ENCODE peak calls at places on chromosomes 16 and 17, in eight cellular contexts. L is heart right ventricle; E is CD8-positive, alpha-beta T cell; S is aorta; J is IMR-90; M is fibroblast of lung; K is K562; C is tibial artery. G is an unnamed sample. For H3K4me1 and H3K36me3, the result is how much of the 10 kb centered on the place peaks cover.

GRCh38 chr17:50506298-50506697 is 1.9 kb upstream of the MYCBPAP start:
- DNase-seq in E (no peak), L (no peak), S (no peak), J (no peak), K (no peak), C (no peak), M (no peak), G (no peak)

GRCh38 chr17:38600906-38601305 is 4.8 kb downstream of the SRCIN1 start:
- DNase-seq in L (no peak), K (peak), J (no peak), C (no peak), M (no peak), E (no peak), S (no peak), G (no peak)

GRCh38 chr17:7833011-7833794 is 814 bp upstream of the KDM6B start:
- DNase-seq in S (peak), M (no peak), E (no peak), L (no peak), K (no peak), C (no peak), J (no peak), G (no peak)

GRCh38 chr16:24983521-24983920 is 31.6 kb downstream of the ARHGAP17 start:
- DNase-seq in L (no peak), J (no peak), K (no peak), M (no peak), S (no peak), C (no peak), E (no peak), G (no peak)

GRCh38 chr17:27471321-27472269 is 15.3 kb downstream of the KSR1 start:
- DNase-seq in S (no peak), L (no peak), C (no peak), K (peak), J (peak), M (no peak), E (no peak), G (peak)

GRCh38 chr17:80774643-80775281 is 216.9 kb upstream of the CHMP6 start:
- DNase-seq in L (no peak), K (no peak), M (no peak), S (no peak), E (no peak), C (no peak), J (no peak), G (no peak)

GRCh38 chr17:8849311-8850041 is 18.0 kb downstream of the PIK3R6 start:
- DNase-seq in S (no peak), M (no peak), K (no peak), E (no peak), L (no peak), J (no peak), C (no peak), G (no peak)

GRCh38 chr16:17346441-17346773 is 124.4 kb downstream of the XYLT1 start:
- DNase-seq in K (no peak), J (no peak), E (no peak), C (no peak), L (no peak), M (no peak), S (no peak), G (no peak)

GRCh38 chr16:57477531-57478202 is 8.6 kb downstream of the DOK4 start:
- DNase-seq in L (no peak), J (no peak), S (no peak), C (no peak), K (no peak), M (no peak), E (no peak), G (no peak)

GRCh38 chr16:17161034-17161433 is 309.7 kb downstream of the XYLT1 start:
- DNase-seq in L (no peak), K (no peak), M (no peak), C (no peak), E (no peak), S (no peak), J (no peak), G (no peak)

GRCh38 chr17:20087538-20088250 is 78.5 kb downstream of the SPECC1 start:
- DNase-seq in E (no peak), L (no peak), M (no peak), J (no peak), K (no peak), S (no peak), C (no peak), G (no peak)

GRCh38 chr16:79077391-79077790 is 523.1 kb downstream of the MAF start:
- DNase-seq in S (no peak), J (no peak), M (no peak), E (no peak), K (no peak), L (no peak), C (no peak), G (no peak)

GRCh38 chr16:68242085-68242484 is 3.1 kb upstream of the PLA2G15 start:
- DNase-seq in C (no peak), M (no peak), K (no peak), L (no peak), E (no peak), S (no peak), J (no peak), G (no peak)

GRCh38 chr16:31009894-31010293 is 544 bp downstream of the STX1B start:
- DNase-seq in S (no peak), K (no peak), M (no peak), J (no peak), L (no peak), C (no peak), E (no peak), G (no peak)

GRCh38 chr17:57363998-57364645 is 107.8 kb downstream of the MSI2 start:
- DNase-seq in K (no peak), C (no peak), M (no peak), S (no peak), J (no peak), E (no peak), L (no peak), G (no peak)

GRCh38 chr17:52064791-52065211 is 93.7 kb downstream of the CA10 start:
- DNase-seq in L (no peak), E (no peak), J (no peak), K (no peak), M (no peak), C (no peak), S (no peak), G (peak)

GRCh38 chr16:55944377-55944802 is 69.2 kb upstream of the CES5A start:
- DNase-seq in M (peak), L (peak), K (peak), C (peak), S (peak), J (peak), E (peak), G (peak)

GRCh38 chr16:67530013-67530939 is 1.6 kb downstream of the RIPOR1 start:
- DNase-seq in C (peak), M (peak), L (peak), K (peak), J (peak), E (no peak), S (peak), G (peak)

GRCh38 chr17:47711366-47712099 is 17.6 kb downstream of the TBKBP1 start:
- DNase-seq in S (no peak), K (no peak), E (no peak), L (no peak), M (no peak), C (no peak), J (no peak), G (no peak)

GRCh38 chr16:89291776-89292175 is 74.3 kb downstream of the ZNF778 start:
- DNase-seq in M (no peak), C (no peak), J (no peak), S (no peak), K (no peak), E (no peak), L (no peak), G (no peak)
- H3K4me1 ChIP-seq in M (under half), C (under half), J (under half), S (under half), K (under half), E (under half), L (under half), G (under half)

DNA sequence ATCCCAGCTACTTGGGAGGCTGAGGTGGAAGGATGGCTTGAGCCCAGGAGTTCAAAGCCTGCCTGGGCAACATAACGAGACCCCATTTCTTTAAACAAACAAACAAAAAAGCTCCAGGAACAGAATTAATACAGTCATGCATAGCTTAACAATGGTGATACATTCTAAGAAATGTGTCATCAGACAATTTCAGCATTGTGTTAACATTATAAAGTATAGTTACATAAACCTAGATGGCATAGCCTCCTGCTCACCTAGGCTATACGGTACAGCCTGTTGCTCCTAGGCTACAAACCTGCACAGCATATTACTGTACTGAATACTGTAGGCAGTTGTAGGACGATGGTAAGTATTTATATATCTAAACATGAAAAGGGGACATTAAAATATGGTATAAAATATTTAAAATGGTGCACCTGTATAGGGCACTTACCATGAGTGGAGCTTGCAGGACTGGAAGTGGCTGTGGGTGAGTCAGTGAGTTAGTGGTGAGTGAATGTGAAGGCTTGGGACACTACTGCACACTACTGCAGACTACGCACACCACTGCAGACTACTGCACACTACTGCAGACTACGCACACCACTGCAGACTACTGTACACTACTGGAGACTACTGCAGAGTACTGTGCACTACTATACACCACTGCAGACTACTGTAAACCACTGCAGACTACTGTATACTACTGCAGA is 74.6 kb downstream of the TMC6 start:
- DNase-seq in S (no peak), J (no peak), K (no peak), L (no peak), E (no peak), M (no peak), C (no peak), G (no peak)
- H3K36me3 ChIP-seq in S (under half), J (under half), K (under half), L (half or more), E (under half), M (under half), C (half or more), G (under half)

GRCh38 chr17:31308372-31308905 is 5.4 kb downstream of the EVI2B start:
- DNase-seq in S (no peak), C (no peak), K (peak), L (no peak), J (no peak), M (no peak), E (no peak), G (no peak)
- H3K4me1 ChIP-seq in S (under half), C (under half), K (under half), L (under half), J (under half), M (under half), E (under half), G (under half)

GRCh38 chr17:28755486-28755885 is 11.7 kb downstream of the TRAF4 start:
- DNase-seq in S (peak), M (peak), K (no peak), C (no peak), E (no peak), L (no peak), J (no peak), G (no peak)
- H3K36me3 ChIP-seq in S (under half), M (under half), K (half or more), C (under half), E (under half), L (under half), J (under half), G (under half)

G was measured in astrocyte.